ENCODE peak calls at places on chromosomes 4 and X, in four cellular contexts. G, D, F and C are unnamed samples.
A peak's percentile ranks its signal among the peaks of the same experiment; 100 is the strongest.

GRCh38 chr4:69689530-69690111 is 36.6 kb upstream of the UGT2A1 start:
- DNase-seq in G (peak; percentile 37), D (no peak), F (peak; percentile 36), C (peak; percentile 19)

GRCh38 chr4:175745340-175745739 is 66.7 kb downstream of the GPM6A start:
- DNase-seq in G (no peak), D (no peak), F (no peak), C (no peak)

GRCh38 chr4:56238251-56238650 is 149.0 kb downstream of the AASDH start:
- DNase-seq in G (no peak), D (no peak), F (no peak), C (no peak)

GRCh38 chrX:135985123-135985973 is at the start of gene SLC9A6:
- DNase-seq in G (peak; percentile 61), D (peak; percentile 90), F (peak; percentile 83), C (no peak)

GRCh38 chr4:164252286-164252685 is 501.6 kb upstream of the SMIM31 start:
- DNase-seq in G (no peak), D (no peak), F (no peak), C (no peak)

GRCh38 chr4:87073570-87074470 is 139.0 kb downstream of the AFF1 start:
- DNase-seq in G (no peak), D (peak; percentile 65), F (peak; percentile 82), C (peak; percentile 67)

GRCh38 chr4:79174855-79175254 is 151.0 kb downstream of the NAA11 start:
- DNase-seq in G (no peak), D (no peak), F (no peak), C (no peak)

GRCh38 chrX:316351-317325 is 2.0 kb downstream of the GTPBP6 start:
- DNase-seq in G (no peak), D (peak; percentile 65), F (no peak), C (no peak)

GRCh38 chr4:48665555-48666186 is 114.4 kb downstream of the FRYL start:
- DNase-seq in G (no peak), D (no peak), F (no peak), C (peak; percentile 73)

GRCh38 chrX:153644356-153645125 is 2.5 kb upstream of the DUSP9 start:
- DNase-seq in G (peak; percentile 59), D (peak; percentile 38), F (no peak), C (no peak)

GRCh38 chr4:12679217-12679616 is 804.9 kb downstream of the RAB28 start:
- DNase-seq in G (peak; percentile 0), D (no peak), F (peak; percentile 2), C (no peak)

GRCh38 chr4:2252530-2252924 is 9.4 kb downstream of the MXD4 start:
- DNase-seq in G (no peak), D (no peak), F (no peak), C (no peak)

GRCh38 chrX:53084863-53085262 is 2.7 kb downstream of the TSPYL2 start:
- DNase-seq in G (no peak), D (no peak), F (no peak), C (no peak)

GRCh38 chrX:43504394-43504793 is 151.7 kb upstream of the MAOA start:
- DNase-seq in G (no peak), D (no peak), F (no peak), C (peak; percentile 33)

GRCh38 chr4:119300388-119301131 is 21.4 kb downstream of the FABP2 start:
- DNase-seq in G (peak; percentile 93), D (peak; percentile 99), F (peak; percentile 93), C (peak; percentile 93)

GRCh38 chrX:37993857-37994619 is 12.3 kb upstream of the SYTL5 start:
- DNase-seq in G (peak; percentile 13), D (peak; percentile 68), F (peak; percentile 29), C (peak; percentile 72)

GRCh38 chrX:20361081-20361889 is 94.6 kb upstream of the RPS6KA3 start:
- DNase-seq in G (peak; percentile 53), D (no peak), F (no peak), C (no peak)

GRCh38 chr4:2266181-2266580 is 4.3 kb upstream of the MXD4 start:
- DNase-seq in G (no peak), D (peak; percentile 83), F (no peak), C (no peak)

GRCh38 chr4:145909773-145910172 is 28.9 kb downstream of the ZNF827 start:
- DNase-seq in G (peak; percentile 6), D (no peak), F (no peak), C (no peak)

GRCh38 chrX:41971346-41971745 is 48.0 kb upstream of the CASK start:
- DNase-seq in G (no peak), D (no peak), F (no peak), C (no peak)

GRCh38 chr4:183533698-183534097 is 28.8 kb downstream of the ING2 start:
- DNase-seq in G (no peak), D (no peak), F (no peak), C (no peak)

GRCh38 chr4:44791842-44792241 is 65.5 kb upstream of the GNPDA2 start:
- DNase-seq in G (no peak), D (no peak), F (no peak), C (no peak)

GRCh38 chrX:84240848-84241565 is 53.0 kb upstream of the RPS6KA6 start:
- DNase-seq in G (no peak), D (no peak), F (no peak), C (no peak)

GRCh38 chrX:46208225-46208854 is 336.9 kb downstream of the ZNF674 start:
- DNase-seq in G (no peak), D (no peak), F (no peak), C (peak; percentile 77)

GRCh38 chrX:150540965-150541364 is 27.5 kb upstream of the MTM1 start:
- DNase-seq in G (no peak), D (no peak), F (no peak), C (no peak)

GRCh38 chr4:55635760-55636621 is at the start of gene NMU:
- DNase-seq in G (peak; percentile 19), D (peak; percentile 86), F (no peak), C (no peak)

GRCh38 chrX:138877746-138878145 is 166.2 kb upstream of the FGF13 start:
- DNase-seq in G (no peak), D (no peak), F (no peak), C (peak; percentile 85)

GRCh38 chr4:17325098-17325497 is 186.8 kb downstream of the QDPR start:
- DNase-seq in G (no peak), D (no peak), F (no peak), C (no peak)

GRCh38 chr4:101711590-101712255 is 78.8 kb upstream of the BANK1 start:
- DNase-seq in G (no peak), D (no peak), F (no peak), C (no peak)

GRCh38 chrX:70168238-70169188 is 8.8 kb upstream of the DGAT2L6 start:
- DNase-seq in G (peak; percentile 62), D (no peak), F (peak; percentile 1), C (peak; percentile 20)

GRCh38 chr4:634599-634985 is 9.2 kb downstream of the PDE6B start:
- DNase-seq in G (no peak), D (no peak), F (no peak), C (no peak)

GRCh38 chr4:76758290-76758882 is 139.6 kb downstream of the SOWAHB start:
- DNase-seq in G (peak; percentile 45), D (no peak), F (peak; percentile 14), C (peak; percentile 39)

GRCh38 chrX:20693071-20693470 is 426.4 kb upstream of the RPS6KA3 start:
- DNase-seq in G (peak; percentile 4), D (no peak), F (no peak), C (no peak)

GRCh38 chr4:105145059-105145912 is 1.4 kb upstream of the TET2 start:
- DNase-seq in G (no peak), D (no peak), F (no peak), C (no peak)

GRCh38 chrX:68257015-68257414 is 176.3 kb downstream of the OPHN1 start:
- DNase-seq in G (no peak), D (no peak), F (no peak), C (no peak)

GRCh38 chr4:184386271-184386781 is 88.0 kb downstream of the IRF2 start:
- DNase-seq in G (no peak), D (no peak), F (no peak), C (no peak)

GRCh38 chrX:153928846-153929245 is 2.8 kb upstream of the ARHGAP4 start:
- DNase-seq in G (no peak), D (no peak), F (no peak), C (no peak)

GRCh38 chrX:153628129-153628528 is 18.9 kb upstream of the DUSP9 start:
- DNase-seq in G (no peak), D (no peak), F (no peak), C (no peak)

GRCh38 chrX:43121637-43122036 is 343.7 kb upstream of the PPP1R2C start:
- DNase-seq in G (no peak), D (no peak), F (peak; percentile 27), C (peak; percentile 9)

DNA sequence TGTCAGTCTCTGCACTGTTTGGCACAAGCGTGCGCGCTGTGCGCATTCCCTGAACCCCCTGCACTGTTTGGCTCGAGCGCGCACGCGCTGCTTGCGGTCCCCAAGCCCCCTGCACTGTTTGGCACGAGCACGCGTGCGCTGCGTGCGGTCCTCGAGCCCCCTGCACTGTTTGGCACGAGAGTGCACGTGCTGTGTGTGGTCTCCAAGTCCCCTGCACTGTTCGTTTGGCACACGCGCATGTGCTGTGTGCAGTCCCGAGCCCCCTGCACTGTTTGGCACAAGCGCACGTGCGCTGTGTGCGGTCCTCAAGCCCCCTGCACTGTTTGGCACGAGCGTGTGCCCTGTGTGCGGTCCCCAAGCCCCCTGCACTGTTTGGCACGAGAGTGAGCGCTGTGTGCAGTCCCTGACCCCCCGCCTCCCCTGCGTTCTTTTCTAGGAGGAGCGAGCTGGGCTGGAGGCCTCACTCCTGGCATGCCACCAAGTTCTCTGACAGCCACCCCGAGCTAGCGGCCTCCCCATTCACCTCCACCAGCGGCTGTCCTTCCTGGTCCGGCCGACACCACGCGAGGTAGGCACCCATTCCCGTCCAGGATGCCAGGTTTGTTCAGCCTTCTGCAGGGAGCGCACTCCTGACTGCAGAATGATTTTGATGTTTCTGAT is 76.5 kb upstream of the CLDN34 start:
- DNase-seq in G (no peak), D (no peak), F (no peak), C (no peak)
- H3K4me1 ChIP-seq in G (no peaks in the 10 kb centered on the region), D (no peaks in the 10 kb centered on the region), F (no peaks in the 10 kb centered on the region), C (no peaks in the 10 kb centered on the region)

DNA sequence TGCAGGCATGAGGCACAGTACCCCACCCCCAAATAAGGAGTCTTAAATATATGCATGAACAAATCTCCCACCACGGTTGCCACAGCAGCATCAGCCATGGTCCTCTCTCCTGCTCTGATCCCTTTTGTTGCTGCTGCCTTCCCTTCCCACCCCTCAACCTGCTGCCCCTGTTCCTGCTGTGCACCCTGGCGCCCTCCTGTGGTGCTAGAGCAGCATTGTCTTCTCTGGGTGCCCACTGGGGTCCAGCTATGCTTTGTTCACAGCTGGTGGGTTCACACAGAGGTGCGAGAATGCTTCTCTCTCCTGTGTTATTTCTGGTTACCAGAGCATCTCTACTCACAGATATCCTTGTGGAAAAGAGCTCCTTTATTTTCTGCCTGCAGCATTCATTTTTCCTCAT is 116.2 kb downstream of the GATB start:
- DNase-seq in G (peak; percentile 6), D (no peak), F (peak; percentile 34), C (no peak)
- TF ChIP-seq CTCF in G (peak; percentile 9), D (peak; percentile 22), F (peak; percentile 77), C (peak; percentile 58)

DNA sequence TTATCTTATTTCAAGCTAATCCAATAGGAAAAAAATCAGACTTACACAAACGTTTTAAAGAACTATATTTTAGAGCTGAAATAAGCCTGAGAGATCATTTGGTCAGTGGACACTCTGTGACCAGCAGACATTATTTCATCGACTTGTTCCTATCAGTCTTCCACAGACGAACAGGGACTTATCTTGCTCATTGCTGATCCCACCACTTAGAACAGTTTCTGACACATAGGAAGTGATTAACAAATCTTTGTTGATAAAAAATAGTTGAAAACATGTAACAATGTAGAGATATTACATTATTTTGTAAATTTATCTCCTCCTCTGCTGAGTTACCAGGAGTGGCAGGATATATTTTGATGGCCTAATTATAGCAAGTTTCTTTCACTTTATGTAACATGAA is 65.8 kb downstream of the TAPT1 start:
- DNase-seq in G (no peak), D (no peak), F (no peak), C (no peak)
- H3K4me1 ChIP-seq in G (no peaks in the 10 kb centered on the region), D (no peaks in the 10 kb centered on the region), F (no peaks in the 10 kb centered on the region), C (no peaks in the 10 kb centered on the region)

GRCh38 chr4:127601029-127601428 is 31.7 kb upstream of the INTU start:
- DNase-seq in G (no peak), D (no peak), F (no peak), C (no peak)
- TF ChIP-seq CTCF in G (peak; percentile 27), D (no peak), F (peak; percentile 39), C (peak; percentile 51)